ENCODE peak calls at places on chromosome 1, in ten cellular contexts. M is endothelial cell of umbilical vein; K is lower lobe of right lung; W is stimulated activated naive CD8-positive, alpha-beta T cell treated with anti-CD3 and anti-CD28 coated beads, Interleukin-15, amount 100 ng/mL, for 72 hours; L is NCI-H1694 treated with DMSO at 0.1 percent for 48 hours; I is Ammon's horn; F is stimulated activated CD4-positive, alpha-beta T cell treated with anti-CD3 and anti-CD28 coated beads, Interleukin-4, amount 100 ng/mL, for 24 hours; Q is activated CD8-positive, alpha-beta memory T cell treated with anti-CD3 and anti-CD28 coated beads for 48 hours; R is iPS-NIHi11; V is hippocampal formation. B is an unnamed sample.

GRCh38 chr1:12083766-12084165 is 20.7 kb downstream of the TNFRSF8 start:
- DNase-seq in W (no peak), V (no peak), Q (no peak), I (no peak), K (no peak), F (no peak), R (no peak), L (no peak), M (no peak), B (no peak)

GRCh38 chr1:161193561-161194235 is 5.2 kb downstream of the ADAMTS4 start:
- DNase-seq in R (no peak), M (no peak), K (no peak), W (no peak), Q (no peak), V (peak), F (no peak), I (peak), L (no peak), B (no peak)

GRCh38 chr1:6776895-6777294 is 8.4 kb upstream of the CAMTA1 start:
- DNase-seq in F (no peak), L (no peak), V (no peak), W (no peak), R (no peak), K (no peak), Q (no peak), I (no peak), M (no peak), B (no peak)

GRCh38 chr1:85325920-85326319 is 49.5 kb upstream of the BCL10 start:
- DNase-seq in I (no peak), W (no peak), K (no peak), V (no peak), R (no peak), M (no peak), F (no peak), L (no peak), Q (no peak), B (peak)

GRCh38 chr1:7810395-7810794 is 26.3 kb downstream of the PER3 start:
- DNase-seq in R (no peak), I (no peak), Q (no peak), W (no peak), M (peak), V (no peak), F (peak), K (no peak), L (no peak), B (peak)

GRCh38 chr1:212565571-212566305 is 42.8 kb upstream of the ATF3 start:
- DNase-seq in M (peak), F (no peak), V (no peak), K (no peak), Q (no peak), I (no peak), R (no peak), L (no peak), W (no peak), B (no peak)

GRCh38 chr1:161706483-161707347 is at the start of gene FCRLA:
- DNase-seq in V (no peak), K (no peak), F (peak), R (no peak), L (no peak), W (no peak), I (peak), M (no peak), Q (no peak), B (peak)

GRCh38 chr1:117589531-117589930 is 16.3 kb upstream of the TENT5C start:
- DNase-seq in I (no peak), V (no peak), R (no peak), W (no peak), L (no peak), F (no peak), M (no peak), K (no peak), Q (no peak), B (no peak)

GRCh38 chr1:9143250-9143649 is 14.3 kb upstream of the GPR157 start:
- DNase-seq in I (no peak), Q (no peak), F (no peak), V (no peak), W (no peak), K (peak), L (no peak), R (no peak), M (no peak), B (no peak)

GRCh38 chr1:164613176-164613575 is 54.2 kb downstream of the PBX1 start:
- DNase-seq in R (no peak), W (no peak), Q (no peak), V (no peak), F (no peak), M (no peak), K (no peak), I (no peak), L (no peak), B (no peak)

GRCh38 chr1:9670085-9670484 is 18.6 kb downstream of the PIK3CD start:
- DNase-seq in R (no peak), M (no peak), F (no peak), W (no peak), L (no peak), V (no peak), I (no peak), K (no peak), Q (no peak), B (no peak)

GRCh38 chr1:47487826-47488450 is 50.1 kb downstream of the FOXD2 start:
- DNase-seq in V (no peak), L (no peak), R (no peak), K (no peak), M (no peak), W (no peak), I (no peak), Q (no peak), F (no peak), B (peak)

GRCh38 chr1:205662791-205663190 is 17.5 kb downstream of the SLC45A3 start:
- DNase-seq in W (no peak), V (no peak), M (no peak), L (no peak), I (no peak), Q (no peak), K (peak), F (no peak), R (peak), B (no peak)

GRCh38 chr1:42081475-42081874 is 71.7 kb upstream of the GUCA2B start:
- DNase-seq in I (no peak), F (no peak), M (no peak), Q (no peak), L (no peak), K (peak), V (no peak), W (no peak), R (no peak), B (no peak)

GRCh38 chr1:17795836-17796645 is 40.9 kb downstream of the ACTL8 start:
- DNase-seq in M (no peak), K (no peak), V (no peak), L (peak), Q (no peak), R (no peak), W (no peak), F (no peak), I (no peak), B (no peak)

GRCh38 chr1:34415140-34415539 is 238.4 kb downstream of the C1orf94 start:
- DNase-seq in R (no peak), M (no peak), W (no peak), K (no peak), I (no peak), V (no peak), Q (no peak), F (no peak), L (no peak), B (no peak)

GRCh38 chr1:156750191-156750931 is 1.1 kb downstream of the HDGF start:
- DNase-seq in W (no peak), Q (no peak), R (no peak), K (peak), V (no peak), M (peak), L (no peak), F (peak), I (no peak), B (no peak)

GRCh38 chr1:11736746-11737639 is 1.1 kb downstream of the AGTRAP start:
- DNase-seq in M (peak), Q (no peak), I (no peak), F (peak), R (peak), L (no peak), W (peak), K (peak), V (no peak), B (peak)

GRCh38 chr1:21672478-21673276 is 3.5 kb upstream of the RAP1GAP start:
- DNase-seq in R (no peak), F (no peak), K (no peak), V (no peak), M (no peak), I (no peak), L (no peak), W (no peak), Q (no peak), B (no peak)

GRCh38 chr1:78274814-78275213 is 216.0 kb upstream of the PTGFR start:
- DNase-seq in F (no peak), W (no peak), V (no peak), Q (no peak), K (no peak), M (no peak), R (no peak), L (no peak), I (no peak), B (no peak)

GRCh38 chr1:29650041-29650400 is 413.7 kb downstream of the PTPRU start:
- DNase-seq in L (no peak), K (no peak), V (no peak), F (no peak), W (no peak), Q (no peak), R (no peak), I (no peak), M (no peak), B (no peak)

GRCh38 chr1:59640851-59641250 is 173.9 kb upstream of the HOOK1 start:
- DNase-seq in L (no peak), M (no peak), I (no peak), F (no peak), R (no peak), V (no peak), K (no peak), Q (no peak), W (no peak), B (no peak)

GRCh38 chr1:117070124-117070523 is 10.0 kb downstream of the TTF2 start:
- DNase-seq in L (no peak), W (no peak), R (no peak), F (no peak), V (no peak), I (no peak), M (no peak), Q (no peak), K (no peak), B (no peak)

GRCh38 chr1:184427722-184428121 is 40.9 kb downstream of the C1orf21 start:
- DNase-seq in M (no peak), W (no peak), F (no peak), V (no peak), K (no peak), R (no peak), L (no peak), Q (no peak), I (no peak), B (no peak)

B was measured in kidney epithelial cell.